ENCODE peak calls at places on chromosome X, in four cellular contexts. L is neuronal stem cell, R is astrocyte of the cerebellum, X is fibroblast of the aortic adventitia. Z is an unnamed sample.

GRCh38 chrX:100829730-100830129 is 9.5 kb downstream of the CSTF2 start:
- DNase-seq in L (no peak), R (no peak), X (peak; percentile 25), Z (no peak)

GRCh38 chrX:19017271-19017670 is 33.4 kb upstream of the PHKA2 start:
- DNase-seq in L (peak; percentile 1), R (no peak), X (peak; percentile 15), Z (no peak)

GRCh38 chrX:134570899-134571298 is 87.4 kb downstream of the PLAC1 start:
- DNase-seq in L (no peak), R (no peak), X (no peak), Z (no peak)

GRCh38 chrX:154431321-154431720 is 2.8 kb downstream of the ATP6AP1 start:
- DNase-seq in L (no peak), R (no peak), X (no peak), Z (no peak)

GRCh38 chrX:136839196-136839595 is 41.3 kb downstream of the RBMX start:
- DNase-seq in L (no peak), R (no peak), X (no peak), Z (no peak)

GRCh38 chrX:113390531-113390930 is 549.9 kb upstream of the AMOT start:
- DNase-seq in L (no peak), R (no peak), X (no peak), Z (no peak)

GRCh38 chrX:129037389-129037788 is 485.9 kb downstream of the SMARCA1 start:
- DNase-seq in L (no peak), R (no peak), X (no peak), Z (no peak)

GRCh38 chrX:49066690-49067089 is 7.1 kb downstream of the PRAF2 start:
- DNase-seq in L (no peak), R (no peak), X (no peak), Z (no peak)

GRCh38 chrX:125202486-125203378 is 116.9 kb upstream of the TEX13C start:
- DNase-seq in L (no peak), R (no peak), X (no peak), Z (no peak)
- H3K4me3 ChIP-seq in L (no peak overlapping the region), R (peak overlapping the region; percentile 42), X (no peak overlapping the region), Z (peak overlapping the region; percentile 40)

GRCh38 chrX:7926914-7927258 is 327 bp downstream of the PNPLA4 start:
- DNase-seq in L (no peak), R (no peak), X (no peak), Z (no peak)

GRCh38 chrX:7926501-7926900 is 712 bp downstream of the PNPLA4 start:
- DNase-seq in L (no peak), R (no peak), X (peak; percentile 6), Z (no peak)

GRCh38 chrX:7921750-7922149 is 5.5 kb downstream of the PNPLA4 start:
- DNase-seq in L (no peak), R (no peak), X (no peak), Z (no peak)

GRCh38 chrX:7925867-7926472 is 1.2 kb downstream of the PNPLA4 start:
- DNase-seq in L (peak; percentile 35), R (peak; percentile 49), X (peak; percentile 69), Z (peak; percentile 29)

DNA sequence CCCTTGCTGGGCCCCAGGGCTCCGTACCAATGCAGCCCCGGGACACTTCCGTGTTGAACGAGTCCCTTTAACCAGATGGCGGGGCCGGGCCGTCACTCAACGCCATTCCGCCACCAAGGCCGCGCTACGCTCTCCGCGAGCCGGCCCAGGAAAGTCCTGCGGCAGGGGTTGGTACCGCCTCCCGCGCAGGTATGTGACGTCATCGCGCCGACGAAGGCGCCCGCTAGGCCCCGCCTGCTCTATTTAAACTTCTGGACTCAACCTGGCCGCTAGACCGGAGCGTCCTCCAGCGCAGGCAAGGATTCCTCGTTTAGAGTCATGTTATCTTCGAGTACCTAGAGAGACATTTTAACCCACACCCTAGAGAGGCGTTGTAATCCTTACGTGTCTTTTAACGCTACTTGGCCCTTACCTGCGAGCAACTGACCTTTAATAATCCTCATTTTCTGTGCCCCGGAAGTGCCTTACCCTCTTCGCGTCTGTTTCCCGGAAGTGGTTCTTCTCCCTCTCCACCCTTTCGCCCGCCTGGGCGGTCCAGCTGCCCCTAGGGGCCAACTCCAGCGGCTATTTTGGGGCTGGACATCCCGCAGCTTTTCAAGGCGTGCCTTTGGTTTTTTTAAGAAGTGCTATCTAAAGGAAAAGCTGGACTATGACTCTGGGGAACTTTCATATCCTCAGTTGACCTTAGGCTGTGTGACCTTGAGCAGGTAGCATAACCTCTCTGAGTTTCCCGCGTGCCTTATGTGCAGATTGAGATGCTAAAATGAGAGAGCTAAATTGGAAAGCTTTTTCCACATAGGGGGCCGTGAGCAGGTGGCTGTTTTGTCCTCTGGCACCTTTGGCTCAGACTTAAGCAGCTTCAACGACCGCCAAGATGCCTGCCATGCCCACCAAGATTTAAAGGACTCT is at the start of gene PNPLA4:
- DNase-seq in L (peak; percentile 66), R (peak; percentile 18), X (peak; percentile 65), Z (peak; percentile 39)
- H3K4me3 ChIP-seq in L (peak within 1 kb of the TSS; percentile 63), R (peak within 1 kb of the TSS; percentile 51), X (peak within 1 kb of the TSS; percentile 68), Z (peak within 1 kb of the TSS; percentile 64)

DNA sequence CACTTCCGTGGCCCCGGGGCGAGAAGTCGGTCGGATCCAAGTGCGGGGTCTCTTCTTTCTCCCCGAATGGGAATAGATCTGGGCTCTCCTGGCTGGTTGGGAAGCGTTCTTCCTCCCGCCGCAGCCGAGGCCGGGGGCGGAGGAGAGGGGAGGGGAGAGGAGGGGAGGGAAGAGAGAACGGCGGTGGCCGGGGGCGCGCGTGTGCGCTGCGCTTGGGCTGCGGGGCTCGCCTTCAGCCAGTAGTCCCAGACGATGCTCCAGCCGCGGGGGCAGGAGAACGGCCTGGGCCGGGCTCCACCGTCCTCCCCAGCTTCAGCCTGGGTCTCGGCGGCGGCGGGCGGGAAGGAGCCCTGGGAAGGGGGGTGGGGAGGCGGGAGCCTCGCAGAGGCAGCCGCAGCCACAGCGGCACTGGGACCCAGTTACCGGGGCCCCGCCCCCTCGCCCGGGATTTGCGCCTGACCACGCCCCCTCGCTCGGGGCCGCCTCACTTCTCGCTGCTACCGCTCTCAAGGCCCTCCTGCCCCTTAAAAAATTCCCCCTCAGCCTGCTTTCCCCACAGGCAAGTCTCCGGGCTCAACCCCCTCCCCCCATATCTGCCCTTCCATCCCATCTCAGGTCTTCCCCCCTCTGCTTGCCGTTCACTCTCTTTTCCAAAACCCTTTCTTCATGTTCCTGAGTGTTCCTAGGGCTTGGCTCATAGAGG is at the start of gene FGD1:
- DNase-seq in L (peak; percentile 56), R (no peak), X (peak; percentile 52), Z (no peak)
- H3K4me3 ChIP-seq in L (peak within 1 kb of the TSS; percentile 62), R (peak within 1 kb of the TSS; percentile 57), X (peak within 1 kb of the TSS; percentile 71), Z (peak within 1 kb of the TSS; percentile 56)

DNA sequence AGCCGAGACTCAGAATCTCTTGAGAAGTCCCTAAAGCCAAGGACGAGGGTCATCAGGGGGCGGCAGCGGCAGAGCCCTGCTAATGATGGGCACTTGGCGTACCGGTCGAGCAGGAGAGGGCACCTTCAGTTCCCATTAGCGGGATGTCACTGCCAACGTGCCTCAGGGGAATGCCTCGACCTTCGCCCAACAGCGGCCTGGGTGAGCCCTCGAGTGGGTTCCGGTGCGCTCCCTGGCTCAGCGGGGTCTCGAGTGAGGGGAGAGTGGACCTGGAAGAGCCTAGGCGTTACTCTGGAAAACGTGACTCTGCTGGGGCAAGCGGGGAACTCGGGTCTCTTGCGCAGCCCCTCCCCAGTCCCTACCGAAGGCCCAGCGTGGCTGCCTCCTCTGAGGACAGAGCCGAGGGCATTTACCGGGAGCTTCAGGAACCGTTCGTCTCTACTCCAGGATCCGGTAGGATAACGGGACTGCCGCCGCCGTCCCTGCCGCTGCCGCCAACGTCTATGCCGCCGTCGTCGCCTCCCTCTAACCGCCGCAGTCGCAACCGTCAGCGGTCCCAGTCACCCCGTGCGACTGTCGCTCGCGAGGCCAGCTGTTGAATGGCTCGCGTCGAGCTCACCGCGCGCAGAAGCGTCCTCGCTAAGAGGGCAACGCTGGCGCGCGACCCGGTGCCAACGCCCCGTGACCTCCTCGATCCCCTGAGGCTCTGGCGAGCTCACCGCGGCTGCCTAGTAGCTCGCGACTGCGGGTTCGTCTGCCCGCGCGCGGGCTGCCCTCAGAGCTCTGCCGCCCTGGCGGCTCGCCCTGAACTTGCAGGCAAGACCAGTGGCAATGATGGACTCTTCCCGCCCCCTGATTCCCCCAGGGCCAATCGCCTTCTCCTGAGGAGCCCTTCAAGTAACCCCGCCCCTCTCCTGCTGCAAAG is 37.1 kb downstream of the PGRMC1 start:
- DNase-seq in L (peak; percentile 32), R (peak; percentile 3), X (peak; percentile 7), Z (peak; percentile 19)
- H3K4me3 ChIP-seq in L (no peak overlapping the region), R (peak overlapping the region; percentile 21), X (no peak overlapping the region), Z (peak overlapping the region; percentile 10)

GRCh38 chrX:7146026-7146702 is 1.3 kb upstream of the STS start:
- DNase-seq in L (no peak), R (no peak), X (no peak), Z (no peak)
- H3K4me3 ChIP-seq in L (no peak overlapping the region), R (no peak overlapping the region), X (no peak overlapping the region), Z (no peak overlapping the region)